ENCODE peak calls at places on chromosomes 12 and 14, in eight cellular contexts. X is gastrocnemius medialis, Q is spleen, K is cardiac muscle cell, M is IMR-90, W is esophagus muscularis mucosa, Y is A549, O is esophagus squamous epithelium. L is an unnamed sample.

GRCh38 chr12:97404549-97404948 is 58.1 kb upstream of the RMST start:
- DNase-seq in K (peak; percentile 66), Y (peak; percentile 63), O (no peak), M (peak; percentile 6), X (no peak), Q (no peak), W (peak; percentile 86), L (no peak)

GRCh38 chr12:24756479-24757024 is 192.3 kb downstream of the BCAT1 start:
- DNase-seq in X (no peak), W (no peak), Y (no peak), M (peak; percentile 24), O (no peak), Q (no peak), K (no peak), L (no peak)

GRCh38 chr12:24226745-24227350 is 277.4 kb upstream of the SOX5 start:
- DNase-seq in O (no peak), K (no peak), W (no peak), M (peak; percentile 91), Q (no peak), X (no peak), Y (peak; percentile 22), L (peak; percentile 35)

GRCh38 chr14:104100171-104101085 is 14.9 kb downstream of the ASPG start:
- DNase-seq in O (no peak), Q (peak; percentile 66), Y (no peak), W (no peak), M (no peak), X (no peak), K (no peak), L (no peak)

GRCh38 chr12:122920687-122921086 is 24.8 kb upstream of the VPS37B start:
- DNase-seq in Y (no peak), Q (no peak), M (no peak), K (no peak), X (no peak), O (no peak), W (no peak), L (no peak)

GRCh38 chr12:128008341-128008740 is 258.6 kb upstream of the TMEM132C start:
- DNase-seq in M (no peak), Q (no peak), Y (no peak), O (no peak), X (no peak), W (peak; percentile 26), K (no peak), L (no peak)

GRCh38 chr12:95006206-95006605 is 2.7 kb upstream of the NDUFA12 start:
- DNase-seq in X (no peak), Y (no peak), Q (no peak), K (no peak), W (no peak), O (no peak), M (no peak), L (no peak)

GRCh38 chr14:81303258-81303935 is 82.6 kb upstream of the GTF2A1 start:
- DNase-seq in O (no peak), W (no peak), Q (peak; percentile 79), K (no peak), Y (peak; percentile 48), M (no peak), X (peak; percentile 63), L (peak; percentile 70)

GRCh38 chr14:75011356-75012097 is 8.8 kb downstream of the EIF2B2 start:
- DNase-seq in M (peak; percentile 78), Q (no peak), X (no peak), O (no peak), Y (no peak), K (peak; percentile 4), W (no peak), L (no peak)

GRCh38 chr12:130661501-130662255 is 54.4 kb downstream of the RIMBP2 start:
- DNase-seq in Q (peak; percentile 15), X (no peak), M (no peak), K (peak; percentile 16), Y (peak; percentile 14), O (no peak), W (no peak), L (no peak)

GRCh38 chr12:32418903-32419519 is 19.7 kb downstream of the FGD4 start:
- DNase-seq in K (no peak), O (no peak), W (no peak), M (no peak), Q (no peak), X (no peak), Y (no peak), L (no peak)

GRCh38 chr14:86129426-86129825 is 599.5 kb downstream of the FLRT2 start:
- DNase-seq in Y (no peak), O (no peak), Q (peak; percentile 18), M (no peak), K (no peak), X (no peak), W (no peak), L (no peak)

GRCh38 chr14:52063107-52063506 is 5.8 kb downstream of the NID2 start:
- DNase-seq in M (peak; percentile 37), Q (no peak), O (no peak), W (peak; percentile 75), Y (no peak), K (peak; percentile 84), X (no peak), L (no peak)

GRCh38 chr12:44930972-44931600 is 55.0 kb upstream of the NELL2 start:
- DNase-seq in Q (no peak), O (no peak), Y (peak; percentile 53), M (peak; percentile 73), K (peak; percentile 89), X (no peak), W (no peak), L (no peak)

GRCh38 chr12:54265364-54265812 is 14.5 kb downstream of the CBX5 start:
- DNase-seq in K (no peak), Q (no peak), X (no peak), Y (no peak), M (no peak), W (no peak), O (no peak), L (no peak)

GRCh38 chr14:63492391-63492790 is 50.8 kb downstream of the PPP2R5E start:
- DNase-seq in X (no peak), M (peak; percentile 80), W (no peak), O (no peak), K (no peak), Y (peak; percentile 29), Q (no peak), L (no peak)

GRCh38 chr12:114764516-114764915 is 80.5 kb upstream of the TBX3 start:
- DNase-seq in Q (no peak), Y (no peak), M (peak; percentile 30), K (no peak), W (no peak), X (no peak), O (no peak), L (no peak)

GRCh38 chr12:114762490-114763110 is 78.6 kb upstream of the TBX3 start:
- DNase-seq in M (peak; percentile 95), Q (no peak), Y (no peak), O (no peak), X (no peak), K (no peak), W (no peak), L (no peak)

GRCh38 chr12:114760151-114760877 is 76.3 kb upstream of the TBX3 start:
- DNase-seq in Q (no peak), M (no peak), Y (peak; percentile 36), X (no peak), K (no peak), O (no peak), W (no peak), L (no peak)

GRCh38 chr12:114757926-114758325 is 74.0 kb upstream of the TBX3 start:
- DNase-seq in Q (no peak), W (no peak), M (no peak), Y (no peak), O (no peak), K (no peak), X (no peak), L (no peak)

GRCh38 chr12:114759635-114760034 is 75.7 kb upstream of the TBX3 start:
- DNase-seq in Q (no peak), Y (no peak), X (no peak), O (no peak), K (no peak), W (no peak), M (no peak), L (no peak)
- H3K27ac ChIP-seq in Q (no peak overlapping the region), Y (no peak overlapping the region), X (no peak overlapping the region), O (no peak overlapping the region), K (no peak overlapping the region), W (no peak overlapping the region), M (no peak overlapping the region), L (no peak overlapping the region)

DNA sequence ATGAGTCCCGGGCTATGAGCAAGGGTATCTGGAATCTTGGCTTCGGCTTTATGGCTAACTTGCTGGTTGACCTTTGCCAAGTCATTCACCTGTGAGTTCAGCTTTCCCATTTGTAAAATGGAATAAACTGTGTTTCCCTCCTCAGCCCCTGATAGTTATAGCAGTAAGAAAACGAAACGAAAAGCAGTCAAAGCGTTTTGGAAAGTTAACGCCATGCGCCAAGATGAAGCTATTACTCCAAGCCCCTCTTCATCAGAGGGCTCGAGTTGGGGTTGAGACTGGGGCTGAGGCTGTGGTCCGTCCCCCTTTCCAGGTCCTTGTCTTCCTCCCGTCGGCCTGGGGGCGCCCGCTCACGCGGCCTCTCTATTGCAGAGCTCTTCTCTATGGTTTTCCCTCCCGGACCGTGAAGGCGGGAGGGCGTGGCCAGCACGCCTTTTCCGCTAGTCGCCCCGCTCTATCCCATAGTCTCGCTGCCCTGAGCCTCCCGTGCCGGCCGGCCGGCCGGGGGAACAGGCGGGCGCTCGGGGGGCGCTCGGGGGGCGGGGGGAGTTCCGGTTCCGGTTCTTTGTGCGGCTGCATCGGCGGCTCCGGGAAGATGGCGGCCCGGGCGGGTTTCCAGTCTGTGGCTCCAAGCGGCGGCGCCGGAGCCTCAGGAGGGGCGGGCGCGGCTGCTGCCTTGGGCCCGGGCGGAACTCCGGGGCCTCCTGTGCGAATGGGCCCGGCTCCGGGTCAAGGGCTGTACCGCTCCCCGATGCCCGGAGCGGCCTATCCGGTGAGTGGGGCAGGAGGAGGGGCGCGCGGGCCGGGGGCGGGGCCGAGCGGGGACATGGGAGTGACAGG is at the start of gene SMARCD1:
- DNase-seq in W (peak; percentile 95), Q (peak; percentile 99), M (peak; percentile 91), X (peak; percentile 88), K (peak; percentile 96), Y (peak; percentile 95), O (peak; percentile 39), L (peak; percentile 88)
- TF ChIP-seq CTCF in W (peak; percentile 48), Q (peak; percentile 41), M (peak; percentile 72), X (peak; percentile 41), K (peak; percentile 69), Y (peak; percentile 72), O (peak; percentile 30), L (peak; percentile 36)

DNA sequence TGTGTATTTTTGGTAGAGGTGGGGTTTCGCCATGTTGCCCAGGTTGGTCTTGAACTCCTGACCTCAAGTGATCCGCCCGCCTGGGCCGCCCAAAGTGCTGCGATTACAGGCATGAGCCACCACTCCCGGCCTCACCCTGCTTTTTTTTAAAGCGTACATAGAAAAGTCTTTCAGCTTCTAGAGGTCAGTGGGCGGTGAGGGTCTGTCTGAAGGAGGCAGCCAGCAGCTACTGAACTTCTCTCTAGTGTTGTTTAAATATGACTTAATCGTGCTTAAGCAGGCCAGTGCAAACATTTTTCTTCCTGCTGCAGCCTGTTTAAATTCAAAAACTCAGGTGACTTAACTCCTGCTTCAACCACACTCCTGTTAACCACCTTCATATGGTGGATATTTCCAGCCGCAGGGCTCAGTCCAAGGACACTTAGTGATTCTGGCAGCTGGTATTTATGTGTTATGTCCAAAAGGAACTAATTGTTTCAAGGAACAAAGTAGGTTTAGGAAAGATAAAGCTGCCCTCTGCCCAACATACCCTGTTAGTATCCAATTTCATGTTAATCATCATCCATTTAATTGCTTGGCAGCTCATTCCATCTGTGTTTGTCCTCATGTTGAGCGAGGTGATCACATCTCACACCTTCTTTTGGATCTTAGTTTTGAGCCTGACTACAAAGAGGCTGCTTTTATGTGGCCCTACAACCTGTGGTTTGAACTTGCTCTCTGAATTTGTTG is 2.0 kb downstream of the PRKAB1 start:
- DNase-seq in Q (no peak), M (no peak), W (no peak), O (no peak), K (no peak), X (no peak), Y (no peak), L (peak; percentile 82)
- H3K4me1 ChIP-seq in Q (peaks cover 76% of the 10 kb centered on the region), M (no peaks in the 10 kb centered on the region), W (peaks cover 46% of the 10 kb centered on the region), O (peaks cover 77% of the 10 kb centered on the region), K (peaks cover 4% of the 10 kb centered on the region), X (peaks cover 29% of the 10 kb centered on the region), Y (peaks cover 20% of the 10 kb centered on the region), L (peaks cover 24% of the 10 kb centered on the region)

GRCh38 chr12:125406131-125406530 is 340.9 kb downstream of the AACS start:
- DNase-seq in W (no peak), O (no peak), M (no peak), Q (no peak), K (no peak), X (no peak), Y (no peak), L (no peak)
- H3K27ac ChIP-seq in W (no peak overlapping the region), O (no peak overlapping the region), M (no peak overlapping the region), Q (no peak overlapping the region), K (no peak overlapping the region), X (no peak overlapping the region), Y (no peak overlapping the region), L (no peak overlapping the region)